ENCODE peak calls at places on chromosomes 1 and 21, in four cellular contexts. Q, U, L and B are unnamed samples.

GRCh38 chr1:108742268-108742667 is 4.2 kb upstream of the STXBP3 start:
- DNase-seq in Q (no peak), U (no peak), L (no peak), B (no peak)

GRCh38 chr1:15213333-15213732 is 33.7 kb upstream of the FHAD1 start:
- DNase-seq in Q (no peak), U (no peak), L (peak), B (no peak)

GRCh38 chr1:205576011-205576410 is 55.8 kb downstream of the ELK4 start:
- DNase-seq in Q (no peak), U (no peak), L (peak), B (no peak)

GRCh38 chr1:220113136-220113695 is 19.3 kb downstream of the IARS2 start:
- DNase-seq in Q (no peak), U (no peak), L (no peak), B (peak)

GRCh38 chr1:148263128-148263905 is 111.2 kb upstream of the NBPF11 start:
- DNase-seq in Q (peak), U (peak), L (peak), B (peak)

GRCh38 chr1:57018119-57018518 is 52.3 kb upstream of the C8B start:
- DNase-seq in Q (no peak), U (no peak), L (no peak), B (no peak)

GRCh38 chr21:38505654-38506523 is 7.6 kb upstream of the ERG start:
- DNase-seq in Q (no peak), U (no peak), L (no peak), B (peak)

GRCh38 chr1:240462766-240463410 is 149.1 kb downstream of the GREM2 start:
- DNase-seq in Q (no peak), U (no peak), L (no peak), B (no peak)

GRCh38 chr1:78214334-78214733 is 168.6 kb downstream of the GIPC2 start:
- DNase-seq in Q (no peak), U (no peak), L (no peak), B (no peak)

GRCh38 chr1:28437924-28438699 is 67.7 kb upstream of the RCC1 start:
- DNase-seq in Q (no peak), U (no peak), L (peak), B (peak)

GRCh38 chr1:1664941-1665814 is 6.4 kb upstream of the CDK11B start:
- DNase-seq in Q (no peak), U (no peak), L (no peak), B (no peak)

GRCh38 chr1:30129001-30129408 is 594.4 kb downstream of the MATN1 start:
- DNase-seq in Q (no peak), U (no peak), L (no peak), B (no peak)

GRCh38 chr1:8422439-8423133 is 104.7 kb downstream of the SLC45A1 start:
- DNase-seq in Q (no peak), U (no peak), L (no peak), B (no peak)

GRCh38 chr1:55144886-55145285 is 70.3 kb downstream of the USP24 start:
- DNase-seq in Q (no peak), U (no peak), L (no peak), B (no peak)

GRCh38 chr1:113976609-113977278 is 2.5 kb upstream of the OLFML3 start:
- DNase-seq in Q (no peak), U (no peak), L (no peak), B (no peak)

GRCh38 chr21:41564871-41565281 is 56.9 kb upstream of the TMPRSS2 start:
- DNase-seq in Q (no peak), U (no peak), L (peak), B (peak)

GRCh38 chr1:212430955-212431394 is 1.7 kb upstream of the NENF start:
- DNase-seq in Q (no peak), U (no peak), L (no peak), B (no peak)

GRCh38 chr1:114219247-114219872 is 65.7 kb upstream of the SYT6 start:
- DNase-seq in Q (no peak), U (no peak), L (no peak), B (peak)

GRCh38 chr1:94298861-94299260 is 61.5 kb upstream of the ARHGAP29 start:
- DNase-seq in Q (no peak), U (no peak), L (no peak), B (no peak)

GRCh38 chr1:154747841-154748766 is 122.0 kb downstream of the KCNN3 start:
- DNase-seq in Q (peak), U (no peak), L (no peak), B (no peak)

GRCh38 chr1:226549094-226549936 is 751 bp downstream of the STUM start:
- DNase-seq in Q (no peak), U (no peak), L (no peak), B (no peak)

GRCh38 chr1:38579056-38579455 is 280.5 kb downstream of the RRAGC start:
- DNase-seq in Q (no peak), U (no peak), L (no peak), B (no peak)

GRCh38 chr1:100752806-100753205 is 33.3 kb downstream of the VCAM1 start:
- DNase-seq in Q (no peak), U (no peak), L (no peak), B (no peak)

GRCh38 chr1:33379631-33380354 is 51.1 kb downstream of the PHC2 start:
- DNase-seq in Q (no peak), U (no peak), L (no peak), B (no peak)

GRCh38 chr1:155272466-155273133 is 704 bp downstream of the CLK2 start:
- DNase-seq in Q (no peak), U (no peak), L (no peak), B (no peak)

GRCh38 chr1:115654125-115654524 is 12.4 kb downstream of the VANGL1 start:
- DNase-seq in Q (no peak), U (no peak), L (no peak), B (no peak)

GRCh38 chr1:116686175-116686574 is 18.6 kb upstream of the IGSF3 start:
- DNase-seq in Q (no peak), U (no peak), L (no peak), B (no peak)

GRCh38 chr21:34367320-34367935 is 3.6 kb downstream of the KCNE2 start:
- DNase-seq in Q (no peak), U (no peak), L (peak), B (peak)

GRCh38 chr1:90480271-90480835 is 236.7 kb downstream of the BARHL2 start:
- DNase-seq in Q (no peak), U (no peak), L (no peak), B (no peak)

GRCh38 chr1:158527190-158527815 is 26.9 kb downstream of the OR6Y1 start:
- DNase-seq in Q (no peak), U (no peak), L (no peak), B (peak)

GRCh38 chr1:225343618-225344017 is 84.2 kb downstream of the LBR start:
- DNase-seq in Q (no peak), U (no peak), L (no peak), B (no peak)

GRCh38 chr1:89125571-89126233 is at the start of gene GBP2:
- DNase-seq in Q (no peak), U (no peak), L (no peak), B (peak)

GRCh38 chr1:213070399-213070798 is 19.4 kb downstream of the RPS6KC1 start:
- DNase-seq in Q (no peak), U (no peak), L (peak), B (peak)

GRCh38 chr1:173870252-173871075 is 2.3 kb downstream of the ZBTB37 start:
- DNase-seq in Q (no peak), U (no peak), L (peak), B (no peak)